ENCODE peak calls at places on chromosome 22, in eight cellular contexts. One of them, this sample, is unnamed.

GRCh38 chr22:38243007-38243775 is 29.6 kb downstream of the TMEM184B start:
- DNase-seq in adrenal gland: no peak
- DNase-seq in uterus: no peak
- DNase-seq in GM12892: no peak
- DNase-seq in suprapubic skin: no peak
- DNase-seq in IMR-90: peak; percentile 78
- DNase-seq in upper lobe of left lung: peak; percentile 59
- DNase-seq in HCT116: no peak
- DNase-seq in this sample: no peak

GRCh38 chr22:22927888-22928665 is 40.5 kb downstream of the IGLL5 start:
- DNase-seq in adrenal gland: no peak
- DNase-seq in uterus: no peak
- DNase-seq in GM12892: no peak
- DNase-seq in suprapubic skin: no peak
- DNase-seq in IMR-90: no peak
- DNase-seq in upper lobe of left lung: no peak
- DNase-seq in HCT116: no peak
- DNase-seq in this sample: no peak

GRCh38 chr22:48574776-48575566 is 1252.7 kb downstream of the BRD1 start:
- DNase-seq in adrenal gland: no peak
- DNase-seq in uterus: no peak
- DNase-seq in GM12892: no peak
- DNase-seq in suprapubic skin: no peak
- DNase-seq in IMR-90: no peak
- DNase-seq in upper lobe of left lung: peak; percentile 44
- DNase-seq in HCT116: no peak
- DNase-seq in this sample: no peak

GRCh38 chr22:37904572-37905533 is 1.2 kb upstream of the MICALL1 start:
- DNase-seq in adrenal gland: peak; percentile 67
- DNase-seq in uterus: peak; percentile 93
- DNase-seq in GM12892: no peak
- DNase-seq in suprapubic skin: no peak
- DNase-seq in IMR-90: peak; percentile 99
- DNase-seq in upper lobe of left lung: peak; percentile 50
- DNase-seq in HCT116: peak; percentile 87
- DNase-seq in this sample: peak; percentile 32

GRCh38 chr22:20080445-20080775 is 369 bp downstream of the DGCR8 start:
- DNase-seq in adrenal gland: peak; percentile 44
- DNase-seq in uterus: peak; percentile 40
- DNase-seq in GM12892: peak; percentile 85
- DNase-seq in suprapubic skin: no peak
- DNase-seq in IMR-90: peak; percentile 30
- DNase-seq in upper lobe of left lung: peak; percentile 74
- DNase-seq in HCT116: no peak
- DNase-seq in this sample: peak; percentile 92

GRCh38 chr22:19641983-19642451 is 72.3 kb upstream of the SEPTIN5 start:
- DNase-seq in adrenal gland: no peak
- DNase-seq in uterus: no peak
- DNase-seq in GM12892: no peak
- DNase-seq in suprapubic skin: peak; percentile 62
- DNase-seq in IMR-90: no peak
- DNase-seq in upper lobe of left lung: no peak
- DNase-seq in HCT116: no peak
- DNase-seq in this sample: peak; percentile 52

GRCh38 chr22:30891781-30892180 is 76.8 kb downstream of the MORC2 start:
- DNase-seq in adrenal gland: no peak
- DNase-seq in uterus: no peak
- DNase-seq in GM12892: no peak
- DNase-seq in suprapubic skin: peak; percentile 37
- DNase-seq in IMR-90: no peak
- DNase-seq in upper lobe of left lung: no peak
- DNase-seq in HCT116: no peak
- DNase-seq in this sample: no peak

GRCh38 chr22:31337178-31337577 is 9.0 kb downstream of the PATZ1 start:
- DNase-seq in adrenal gland: peak; percentile 75
- DNase-seq in uterus: no peak
- DNase-seq in GM12892: no peak
- DNase-seq in suprapubic skin: no peak
- DNase-seq in IMR-90: peak; percentile 28
- DNase-seq in upper lobe of left lung: no peak
- DNase-seq in HCT116: no peak
- DNase-seq in this sample: no peak

GRCh38 chr22:30217698-30218565 is 28.6 kb downstream of the LIF start:
- DNase-seq in adrenal gland: no peak
- DNase-seq in uterus: no peak
- DNase-seq in GM12892: no peak
- DNase-seq in suprapubic skin: no peak
- DNase-seq in IMR-90: no peak
- DNase-seq in upper lobe of left lung: no peak
- DNase-seq in HCT116: no peak
- DNase-seq in this sample: no peak

GRCh38 chr22:36507518-36508010 is 724 bp upstream of the FOXRED2 start:
- DNase-seq in adrenal gland: no peak
- DNase-seq in uterus: no peak
- DNase-seq in GM12892: no peak
- DNase-seq in suprapubic skin: no peak
- DNase-seq in IMR-90: no peak
- DNase-seq in upper lobe of left lung: no peak
- DNase-seq in HCT116: no peak
- DNase-seq in this sample: no peak

GRCh38 chr22:36505998-36506635 is 723 bp downstream of the FOXRED2 start:
- DNase-seq in adrenal gland: no peak
- DNase-seq in uterus: peak; percentile 29
- DNase-seq in GM12892: no peak
- DNase-seq in suprapubic skin: no peak
- DNase-seq in IMR-90: no peak
- DNase-seq in upper lobe of left lung: no peak
- DNase-seq in HCT116: no peak
- DNase-seq in this sample: no peak

GRCh38 chr22:36510966-36511881 is 4.4 kb upstream of the FOXRED2 start:
- DNase-seq in adrenal gland: peak; percentile 60
- DNase-seq in uterus: no peak
- DNase-seq in GM12892: no peak
- DNase-seq in suprapubic skin: no peak
- DNase-seq in IMR-90: peak; percentile 51
- DNase-seq in upper lobe of left lung: no peak
- DNase-seq in HCT116: no peak
- DNase-seq in this sample: no peak

GRCh38 chr22:36510384-36510783 is 3.5 kb upstream of the FOXRED2 start:
- DNase-seq in adrenal gland: no peak
- DNase-seq in uterus: no peak
- DNase-seq in GM12892: no peak
- DNase-seq in suprapubic skin: no peak
- DNase-seq in IMR-90: no peak
- DNase-seq in upper lobe of left lung: peak; percentile 68
- DNase-seq in HCT116: no peak
- DNase-seq in this sample: no peak

GRCh38 chr22:36506637-36507517 is at the start of gene FOXRED2:
- DNase-seq in adrenal gland: peak; percentile 91
- DNase-seq in uterus: peak; percentile 87
- DNase-seq in GM12892: peak; percentile 99
- DNase-seq in suprapubic skin: peak; percentile 92
- DNase-seq in IMR-90: peak; percentile 68
- DNase-seq in upper lobe of left lung: peak; percentile 89
- DNase-seq in HCT116: no peak
- DNase-seq in this sample: peak; percentile 97
- TF ChIP-seq POLR2A in adrenal gland: peak; percentile 69
- TF ChIP-seq POLR2A in uterus: peak; percentile 96
- TF ChIP-seq POLR2A in GM12892: peak; percentile 81
- TF ChIP-seq POLR2A in suprapubic skin: peak; percentile 37
- TF ChIP-seq POLR2A in IMR-90: peak; percentile 56
- TF ChIP-seq POLR2A in upper lobe of left lung: peak; percentile 90
- TF ChIP-seq POLR2A in HCT116: peak; percentile 75
- TF ChIP-seq POLR2A in this sample: no peak

GRCh38 chr22:24444251-24444650 is 16.9 kb downstream of the ADORA2A start:
- DNase-seq in adrenal gland: no peak
- DNase-seq in uterus: no peak
- DNase-seq in GM12892: no peak
- DNase-seq in suprapubic skin: no peak
- DNase-seq in IMR-90: no peak
- DNase-seq in upper lobe of left lung: no peak
- DNase-seq in HCT116: no peak
- DNase-seq in this sample: no peak
- TF ChIP-seq POLR2A in adrenal gland: no peak
- TF ChIP-seq POLR2A in uterus: no peak
- TF ChIP-seq POLR2A in GM12892: no peak
- TF ChIP-seq POLR2A in suprapubic skin: no peak
- TF ChIP-seq POLR2A in IMR-90: no peak
- TF ChIP-seq POLR2A in upper lobe of left lung: no peak
- TF ChIP-seq POLR2A in HCT116: no peak
- TF ChIP-seq POLR2A in this sample: no peak

GRCh38 chr22:46052801-46053562 is 76.0 kb upstream of the WNT7B start:
- DNase-seq in adrenal gland: peak; percentile 74
- DNase-seq in uterus: peak; percentile 55
- DNase-seq in GM12892: no peak
- DNase-seq in suprapubic skin: peak; percentile 83
- DNase-seq in IMR-90: no peak
- DNase-seq in upper lobe of left lung: peak; percentile 71
- DNase-seq in HCT116: no peak
- DNase-seq in this sample: peak; percentile 90
- TF ChIP-seq POLR2A in adrenal gland: no peak
- TF ChIP-seq POLR2A in uterus: no peak
- TF ChIP-seq POLR2A in GM12892: no peak
- TF ChIP-seq POLR2A in suprapubic skin: no peak
- TF ChIP-seq POLR2A in IMR-90: no peak
- TF ChIP-seq POLR2A in upper lobe of left lung: peak; percentile 12
- TF ChIP-seq POLR2A in HCT116: no peak
- TF ChIP-seq POLR2A in this sample: no peak

DNA sequence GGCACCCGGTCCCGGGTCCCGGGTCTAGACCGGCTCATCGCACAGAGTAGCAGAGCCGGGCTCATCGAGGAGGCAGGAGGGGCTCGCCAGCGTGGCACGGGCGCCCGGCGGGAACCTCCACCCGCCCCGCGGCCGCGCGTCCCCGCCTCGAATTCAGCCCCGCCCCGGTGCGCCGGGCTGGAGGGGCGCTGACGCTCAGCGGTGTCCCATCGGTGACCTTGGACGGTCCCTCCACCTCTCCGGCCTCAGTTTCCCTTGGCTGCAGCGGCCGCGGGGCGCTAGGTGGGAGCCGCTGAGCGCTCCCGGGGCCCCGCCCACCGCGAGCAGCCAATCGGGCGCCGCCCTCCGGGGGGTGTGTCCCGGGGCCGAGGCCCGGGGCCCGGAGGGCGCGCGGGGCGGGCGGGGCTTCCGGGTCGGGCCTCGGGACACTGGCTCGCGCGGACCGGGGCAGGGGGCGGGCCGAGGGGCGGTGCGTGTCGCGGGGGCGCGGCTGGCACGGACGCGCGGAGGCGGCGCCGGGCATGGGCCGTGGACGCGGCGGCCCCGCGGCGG is at the start of gene PPARA:
- DNase-seq in adrenal gland: peak; percentile 89
- DNase-seq in uterus: peak; percentile 86
- DNase-seq in GM12892: peak; percentile 99
- DNase-seq in suprapubic skin: peak; percentile 93
- DNase-seq in IMR-90: peak; percentile 60
- DNase-seq in upper lobe of left lung: peak; percentile 93
- DNase-seq in HCT116: peak; percentile 22
- DNase-seq in this sample: peak; percentile 83
- TF ChIP-seq POLR2A in adrenal gland: no peak
- TF ChIP-seq POLR2A in uterus: no peak
- TF ChIP-seq POLR2A in GM12892: no peak
- TF ChIP-seq POLR2A in suprapubic skin: peak; percentile 20
- TF ChIP-seq POLR2A in IMR-90: no peak
- TF ChIP-seq POLR2A in upper lobe of left lung: peak; percentile 69
- TF ChIP-seq POLR2A in HCT116: peak; percentile 0
- TF ChIP-seq POLR2A in this sample: no peak

DNA sequence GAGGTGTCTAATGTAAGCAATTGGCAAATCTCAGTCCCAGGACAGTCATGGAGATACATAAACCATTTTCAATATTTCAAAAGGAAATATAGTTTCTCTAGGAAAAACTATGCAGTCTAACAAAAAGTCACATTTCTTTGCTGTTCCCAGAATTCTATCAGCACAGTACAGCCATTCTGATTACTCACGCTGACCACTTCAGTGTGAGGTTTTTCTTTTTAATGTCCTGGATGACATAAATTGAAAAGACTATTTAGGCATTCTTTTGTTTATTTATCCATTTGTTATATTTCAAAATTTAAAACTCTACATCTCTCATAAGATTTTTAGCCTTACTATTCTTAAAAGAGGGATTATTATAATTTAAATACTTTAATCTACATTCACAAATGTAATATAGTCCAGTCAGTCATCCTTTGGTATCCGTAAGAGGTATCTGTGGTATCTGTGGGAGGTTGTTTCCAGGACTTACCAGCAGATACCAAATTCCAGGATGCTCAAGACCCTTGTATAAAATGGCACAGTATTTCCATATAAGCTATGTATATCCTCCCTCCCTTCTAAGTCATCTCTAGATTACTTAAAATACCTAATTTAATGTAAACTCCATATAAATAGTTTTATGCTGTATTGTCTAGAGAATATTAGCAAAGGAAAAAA is 331.1 kb upstream of the PITPNB start:
- DNase-seq in adrenal gland: no peak
- DNase-seq in uterus: no peak
- DNase-seq in GM12892: no peak
- DNase-seq in suprapubic skin: no peak
- DNase-seq in IMR-90: no peak
- DNase-seq in upper lobe of left lung: no peak
- DNase-seq in HCT116: no peak
- DNase-seq in this sample: no peak
- TF ChIP-seq POLR2A in adrenal gland: no peak
- TF ChIP-seq POLR2A in uterus: no peak
- TF ChIP-seq POLR2A in GM12892: no peak
- TF ChIP-seq POLR2A in suprapubic skin: no peak
- TF ChIP-seq POLR2A in IMR-90: no peak
- TF ChIP-seq POLR2A in upper lobe of left lung: no peak
- TF ChIP-seq POLR2A in HCT116: no peak
- TF ChIP-seq POLR2A in this sample: no peak

DNA sequence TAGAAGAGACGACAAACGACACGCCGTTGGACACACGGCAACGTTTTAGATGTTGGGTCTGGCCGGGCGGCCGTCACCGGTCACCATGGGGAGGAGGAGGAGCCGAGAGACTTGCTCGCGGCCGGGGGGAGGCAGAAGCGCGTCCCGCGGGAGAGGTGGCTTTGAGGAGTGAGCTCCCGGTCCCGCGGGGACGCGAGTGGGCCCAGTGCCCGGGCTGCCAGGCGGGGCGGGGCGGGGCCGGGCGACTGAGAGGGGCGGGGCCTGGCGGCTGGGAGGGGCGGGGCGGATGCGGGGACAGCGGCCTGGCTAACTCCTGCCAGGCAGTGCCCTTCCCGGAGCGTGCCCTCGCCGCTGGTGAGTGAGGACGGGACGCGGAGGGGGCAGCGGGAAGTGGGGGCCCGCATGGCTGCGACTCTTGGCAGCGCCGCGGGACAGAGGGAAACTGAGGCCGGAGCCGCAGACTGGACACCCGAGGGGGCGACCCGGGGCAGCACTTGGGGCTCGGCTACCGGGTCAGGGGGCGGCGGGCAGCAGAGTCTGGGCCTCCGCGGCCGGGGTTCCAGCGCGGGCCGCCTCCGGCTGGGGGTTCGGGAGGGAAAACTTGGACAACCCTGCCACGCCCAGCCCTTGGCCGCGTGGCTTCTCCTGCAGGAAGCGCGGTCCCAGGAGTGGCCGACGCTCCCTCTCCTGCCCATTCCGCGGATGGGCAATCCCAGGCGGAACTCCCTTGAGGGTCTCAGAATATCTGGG is at the start of gene TSPO:
- DNase-seq in adrenal gland: peak; percentile 85
- DNase-seq in uterus: peak; percentile 70
- DNase-seq in GM12892: peak; percentile 80
- DNase-seq in suprapubic skin: peak; percentile 88
- DNase-seq in IMR-90: peak; percentile 19
- DNase-seq in upper lobe of left lung: peak; percentile 86
- DNase-seq in HCT116: no peak
- DNase-seq in this sample: peak; percentile 59
- TF ChIP-seq POLR2A in adrenal gland: no peak
- TF ChIP-seq POLR2A in uterus: no peak
- TF ChIP-seq POLR2A in GM12892: no peak
- TF ChIP-seq POLR2A in suprapubic skin: no peak
- TF ChIP-seq POLR2A in IMR-90: no peak
- TF ChIP-seq POLR2A in upper lobe of left lung: peak; percentile 75
- TF ChIP-seq POLR2A in HCT116: peak; percentile 58
- TF ChIP-seq POLR2A in this sample: no peak

GRCh38 chr22:24805790-24806662 is at the start of gene SGSM1:
- DNase-seq in adrenal gland: peak; percentile 82
- DNase-seq in uterus: peak; percentile 33
- DNase-seq in GM12892: peak; percentile 79
- DNase-seq in suprapubic skin: no peak
- DNase-seq in IMR-90: peak; percentile 27
- DNase-seq in upper lobe of left lung: peak; percentile 85
- DNase-seq in HCT116: peak; percentile 59
- DNase-seq in this sample: peak; percentile 93
- TF ChIP-seq POLR2A in adrenal gland: peak; percentile 44
- TF ChIP-seq POLR2A in uterus: no peak
- TF ChIP-seq POLR2A in GM12892: no peak
- TF ChIP-seq POLR2A in suprapubic skin: no peak
- TF ChIP-seq POLR2A in IMR-90: no peak
- TF ChIP-seq POLR2A in upper lobe of left lung: peak; percentile 61
- TF ChIP-seq POLR2A in HCT116: peak; percentile 44
- TF ChIP-seq POLR2A in this sample: no peak

This sample was measured in lower leg skin.